ENCODE peak calls at places on chromosome 13, in five cellular contexts. One of them, this sample, is unnamed.

GRCh38 chr13:40814803-40815202 is 25.4 kb downstream of the SLC25A15 start:
- DNase-seq in left ventricle myocardium inferior: no peak
- DNase-seq in epithelial cell of esophagus: no peak
- DNase-seq in fibroblast of mammary gland: peak
- DNase-seq in GM06990: no peak
- DNase-seq in this sample: no peak

GRCh38 chr13:106048386-106048785 is 487.1 kb downstream of the EFNB2 start:
- DNase-seq in left ventricle myocardium inferior: no peak
- DNase-seq in epithelial cell of esophagus: no peak
- DNase-seq in fibroblast of mammary gland: no peak
- DNase-seq in GM06990: no peak
- DNase-seq in this sample: no peak

GRCh38 chr13:111344471-111345191 is 24.2 kb downstream of the TEX29 start:
- DNase-seq in left ventricle myocardium inferior: no peak
- DNase-seq in epithelial cell of esophagus: peak
- DNase-seq in fibroblast of mammary gland: peak
- DNase-seq in GM06990: no peak
- DNase-seq in this sample: no peak

GRCh38 chr13:90552702-90553101 is 794.8 kb upstream of the MIR17HG start:
- DNase-seq in left ventricle myocardium inferior: no peak
- DNase-seq in epithelial cell of esophagus: peak
- DNase-seq in fibroblast of mammary gland: no peak
- DNase-seq in GM06990: no peak
- DNase-seq in this sample: no peak

GRCh38 chr13:32056316-32056715 is 24.7 kb downstream of the FRY start:
- DNase-seq in left ventricle myocardium inferior: no peak
- DNase-seq in epithelial cell of esophagus: no peak
- DNase-seq in fibroblast of mammary gland: no peak
- DNase-seq in GM06990: no peak
- DNase-seq in this sample: no peak

GRCh38 chr13:109345433-109345941 is 440.9 kb downstream of the IRS2 start:
- DNase-seq in left ventricle myocardium inferior: no peak
- DNase-seq in epithelial cell of esophagus: peak
- DNase-seq in fibroblast of mammary gland: peak
- DNase-seq in GM06990: no peak
- DNase-seq in this sample: no peak

GRCh38 chr13:111336666-111337065 is 16.2 kb downstream of the TEX29 start:
- DNase-seq in left ventricle myocardium inferior: no peak
- DNase-seq in epithelial cell of esophagus: no peak
- DNase-seq in fibroblast of mammary gland: peak
- DNase-seq in GM06990: no peak
- DNase-seq in this sample: no peak

GRCh38 chr13:84136582-84136981 is 254.3 kb upstream of the SLITRK1 start:
- DNase-seq in left ventricle myocardium inferior: no peak
- DNase-seq in epithelial cell of esophagus: no peak
- DNase-seq in fibroblast of mammary gland: no peak
- DNase-seq in GM06990: no peak
- DNase-seq in this sample: no peak

GRCh38 chr13:108525867-108526266 is 103.5 kb upstream of the MYO16 start:
- DNase-seq in left ventricle myocardium inferior: no peak
- DNase-seq in epithelial cell of esophagus: no peak
- DNase-seq in fibroblast of mammary gland: no peak
- DNase-seq in GM06990: no peak
- DNase-seq in this sample: no peak

GRCh38 chr13:40470665-40471064 is 195.8 kb downstream of the FOXO1 start:
- DNase-seq in left ventricle myocardium inferior: no peak
- DNase-seq in epithelial cell of esophagus: no peak
- DNase-seq in fibroblast of mammary gland: peak
- DNase-seq in GM06990: no peak
- DNase-seq in this sample: no peak

GRCh38 chr13:84263354-84264069 is 381.2 kb upstream of the SLITRK1 start:
- DNase-seq in left ventricle myocardium inferior: no peak
- DNase-seq in epithelial cell of esophagus: peak
- DNase-seq in fibroblast of mammary gland: no peak
- DNase-seq in GM06990: no peak
- DNase-seq in this sample: no peak

GRCh38 chr13:30847697-30848307 is 58.3 kb upstream of the MEDAG start:
- DNase-seq in left ventricle myocardium inferior: no peak
- DNase-seq in epithelial cell of esophagus: peak
- DNase-seq in fibroblast of mammary gland: peak
- DNase-seq in GM06990: no peak
- DNase-seq in this sample: no peak

GRCh38 chr13:67408823-67409222 is 178.7 kb upstream of the PCDH9 start:
- DNase-seq in left ventricle myocardium inferior: no peak
- DNase-seq in epithelial cell of esophagus: peak
- DNase-seq in fibroblast of mammary gland: peak
- DNase-seq in GM06990: no peak
- DNase-seq in this sample: no peak

GRCh38 chr13:50386527-50387123 is 371.4 kb downstream of the KCNRG start:
- DNase-seq in left ventricle myocardium inferior: peak
- DNase-seq in epithelial cell of esophagus: no peak
- DNase-seq in fibroblast of mammary gland: peak
- DNase-seq in GM06990: no peak
- DNase-seq in this sample: no peak

GRCh38 chr13:66950666-66951065 is 279.5 kb downstream of the PCDH9 start:
- DNase-seq in left ventricle myocardium inferior: no peak
- DNase-seq in epithelial cell of esophagus: no peak
- DNase-seq in fibroblast of mammary gland: no peak
- DNase-seq in GM06990: no peak
- DNase-seq in this sample: no peak

GRCh38 chr13:36166051-36166450 is 34.9 kb upstream of the DCLK1 start:
- DNase-seq in left ventricle myocardium inferior: no peak
- DNase-seq in epithelial cell of esophagus: no peak
- DNase-seq in fibroblast of mammary gland: peak
- DNase-seq in GM06990: no peak
- DNase-seq in this sample: no peak

GRCh38 chr13:33101835-33102234 is 85.6 kb downstream of the KL start:
- DNase-seq in left ventricle myocardium inferior: no peak
- DNase-seq in epithelial cell of esophagus: no peak
- DNase-seq in fibroblast of mammary gland: no peak
- DNase-seq in GM06990: no peak
- DNase-seq in this sample: no peak

GRCh38 chr13:97119899-97120745 is 102.0 kb upstream of the MBNL2 start:
- DNase-seq in left ventricle myocardium inferior: no peak
- DNase-seq in epithelial cell of esophagus: peak
- DNase-seq in fibroblast of mammary gland: peak
- DNase-seq in GM06990: no peak
- DNase-seq in this sample: no peak

GRCh38 chr13:62309904-62310303 is 894.3 kb upstream of the PCDH20 start:
- DNase-seq in left ventricle myocardium inferior: no peak
- DNase-seq in epithelial cell of esophagus: no peak
- DNase-seq in fibroblast of mammary gland: no peak
- DNase-seq in GM06990: no peak
- DNase-seq in this sample: no peak

GRCh38 chr13:39106216-39106995 is 68.2 kb downstream of the NHLRC3 start:
- DNase-seq in left ventricle myocardium inferior: no peak
- DNase-seq in epithelial cell of esophagus: no peak
- DNase-seq in fibroblast of mammary gland: no peak
- DNase-seq in GM06990: no peak
- DNase-seq in this sample: no peak

GRCh38 chr13:106029901-106030300 is 505.6 kb downstream of the EFNB2 start:
- DNase-seq in left ventricle myocardium inferior: no peak
- DNase-seq in epithelial cell of esophagus: no peak
- DNase-seq in fibroblast of mammary gland: no peak
- DNase-seq in GM06990: no peak
- DNase-seq in this sample: no peak

GRCh38 chr13:102198418-102199322 is 203.2 kb downstream of the FGF14 start:
- DNase-seq in left ventricle myocardium inferior: no peak
- DNase-seq in epithelial cell of esophagus: peak
- DNase-seq in fibroblast of mammary gland: peak
- DNase-seq in GM06990: no peak
- DNase-seq in this sample: no peak

GRCh38 chr13:51683537-51684050 is 99.3 kb downstream of the WDFY2 start:
- DNase-seq in left ventricle myocardium inferior: no peak
- DNase-seq in epithelial cell of esophagus: no peak
- DNase-seq in fibroblast of mammary gland: no peak
- DNase-seq in GM06990: no peak
- DNase-seq in this sample: no peak

GRCh38 chr13:104389722-104390121 is 1323.5 kb upstream of the SLC10A2 start:
- DNase-seq in left ventricle myocardium inferior: no peak
- DNase-seq in epithelial cell of esophagus: no peak
- DNase-seq in fibroblast of mammary gland: peak
- DNase-seq in GM06990: no peak
- DNase-seq in this sample: no peak

GRCh38 chr13:50742353-50742752 is 101.1 kb downstream of the DLEU7 start:
- DNase-seq in left ventricle myocardium inferior: no peak
- DNase-seq in epithelial cell of esophagus: no peak
- DNase-seq in fibroblast of mammary gland: no peak
- DNase-seq in GM06990: no peak
- DNase-seq in this sample: no peak

GRCh38 chr13:21015284-21015683 is 46.1 kb downstream of the LATS2 start:
- DNase-seq in left ventricle myocardium inferior: no peak
- DNase-seq in epithelial cell of esophagus: no peak
- DNase-seq in fibroblast of mammary gland: peak
- DNase-seq in GM06990: no peak
- DNase-seq in this sample: no peak

GRCh38 chr13:78413887-78414553 is 189.3 kb downstream of the POU4F1 start:
- DNase-seq in left ventricle myocardium inferior: no peak
- DNase-seq in epithelial cell of esophagus: no peak
- DNase-seq in fibroblast of mammary gland: no peak
- DNase-seq in GM06990: no peak
- DNase-seq in this sample: no peak

GRCh38 chr13:95552539-95553270 is at the start of gene CLDN10:
- DNase-seq in left ventricle myocardium inferior: no peak
- DNase-seq in epithelial cell of esophagus: no peak
- DNase-seq in fibroblast of mammary gland: no peak
- DNase-seq in GM06990: no peak
- DNase-seq in this sample: no peak

GRCh38 chr13:107867701-107868661 is 347.4 kb downstream of the LIG4 start:
- DNase-seq in left ventricle myocardium inferior: no peak
- DNase-seq in epithelial cell of esophagus: peak
- DNase-seq in fibroblast of mammary gland: peak
- DNase-seq in GM06990: no peak
- DNase-seq in this sample: no peak

GRCh38 chr13:49097374-49097773 is 121.7 kb downstream of the FNDC3A start:
- DNase-seq in left ventricle myocardium inferior: no peak
- DNase-seq in epithelial cell of esophagus: peak
- DNase-seq in fibroblast of mammary gland: peak
- DNase-seq in GM06990: no peak
- DNase-seq in this sample: no peak

GRCh38 chr13:49100637-49101570 is 119.2 kb upstream of the MLNR start:
- DNase-seq in left ventricle myocardium inferior: no peak
- DNase-seq in epithelial cell of esophagus: no peak
- DNase-seq in fibroblast of mammary gland: no peak
- DNase-seq in GM06990: no peak
- DNase-seq in this sample: no peak

GRCh38 chr13:49098198-49098597 is 121.9 kb upstream of the MLNR start:
- DNase-seq in left ventricle myocardium inferior: no peak
- DNase-seq in epithelial cell of esophagus: peak
- DNase-seq in fibroblast of mammary gland: peak
- DNase-seq in GM06990: no peak
- DNase-seq in this sample: no peak

GRCh38 chr13:49099513-49099877 is 120.6 kb upstream of the MLNR start:
- DNase-seq in left ventricle myocardium inferior: no peak
- DNase-seq in epithelial cell of esophagus: no peak
- DNase-seq in fibroblast of mammary gland: no peak
- DNase-seq in GM06990: no peak
- DNase-seq in this sample: no peak

GRCh38 chr13:49098771-49099512 is 121.2 kb upstream of the MLNR start:
- DNase-seq in left ventricle myocardium inferior: no peak
- DNase-seq in epithelial cell of esophagus: peak
- DNase-seq in fibroblast of mammary gland: peak
- DNase-seq in GM06990: peak
- DNase-seq in this sample: no peak
- TF ChIP-seq CTCF in left ventricle myocardium inferior: peak
- TF ChIP-seq CTCF in epithelial cell of esophagus: peak
- TF ChIP-seq CTCF in fibroblast of mammary gland: peak
- TF ChIP-seq CTCF in GM06990: peak
- TF ChIP-seq CTCF in this sample: no peak

GRCh38 chr13:45718063-45718462 is 15.9 kb downstream of the CBY2 start:
- DNase-seq in left ventricle myocardium inferior: no peak
- DNase-seq in epithelial cell of esophagus: peak
- DNase-seq in fibroblast of mammary gland: peak
- DNase-seq in GM06990: no peak
- DNase-seq in this sample: no peak
- TF ChIP-seq CTCF in left ventricle myocardium inferior: peak
- TF ChIP-seq CTCF in epithelial cell of esophagus: peak
- TF ChIP-seq CTCF in fibroblast of mammary gland: peak
- TF ChIP-seq CTCF in GM06990: peak
- TF ChIP-seq CTCF in this sample: no peak

DNA sequence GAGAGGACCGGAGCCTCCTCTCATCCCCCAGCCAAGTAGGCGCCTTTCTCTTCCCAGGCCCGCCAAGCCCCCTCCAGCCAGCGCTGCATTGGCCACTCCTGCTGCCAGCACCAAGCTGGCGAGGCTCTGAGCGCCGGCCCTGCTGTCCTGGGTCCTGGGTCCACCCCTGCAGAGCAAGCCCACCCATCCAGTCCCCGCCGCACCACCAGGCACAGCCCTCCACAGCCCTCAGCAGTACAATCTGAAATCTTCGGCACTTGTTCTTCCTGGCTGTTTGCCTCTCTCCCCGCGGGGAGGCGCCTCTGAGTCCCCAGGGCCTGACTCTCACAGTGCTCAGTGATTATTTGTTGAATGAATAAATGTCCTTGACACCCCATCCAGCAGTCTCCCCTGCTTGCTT is 236.4 kb upstream of the SGCG start:
- DNase-seq in left ventricle myocardium inferior: no peak
- DNase-seq in epithelial cell of esophagus: no peak
- DNase-seq in fibroblast of mammary gland: no peak
- DNase-seq in GM06990: no peak
- DNase-seq in this sample: no peak
- TF ChIP-seq CTCF in left ventricle myocardium inferior: no peak
- TF ChIP-seq CTCF in epithelial cell of esophagus: no peak
- TF ChIP-seq CTCF in fibroblast of mammary gland: no peak
- TF ChIP-seq CTCF in GM06990: peak
- TF ChIP-seq CTCF in this sample: no peak

GRCh38 chr13:77362166-77362565 is 35.3 kb upstream of the MYCBP2 start:
- DNase-seq in left ventricle myocardium inferior: no peak
- DNase-seq in epithelial cell of esophagus: no peak
- DNase-seq in fibroblast of mammary gland: no peak
- DNase-seq in GM06990: no peak
- DNase-seq in this sample: no peak

GRCh38 chr13:77356155-77356554 is 29.3 kb upstream of the MYCBP2 start:
- DNase-seq in left ventricle myocardium inferior: no peak
- DNase-seq in epithelial cell of esophagus: no peak
- DNase-seq in fibroblast of mammary gland: no peak
- DNase-seq in GM06990: no peak
- DNase-seq in this sample: no peak

GRCh38 chr13:77359171-77359570 is 32.3 kb upstream of the MYCBP2 start:
- DNase-seq in left ventricle myocardium inferior: no peak
- DNase-seq in epithelial cell of esophagus: peak
- DNase-seq in fibroblast of mammary gland: no peak
- DNase-seq in GM06990: no peak
- DNase-seq in this sample: no peak

GRCh38 chr13:77358001-77358400 is 31.1 kb upstream of the MYCBP2 start:
- DNase-seq in left ventricle myocardium inferior: no peak
- DNase-seq in epithelial cell of esophagus: no peak
- DNase-seq in fibroblast of mammary gland: no peak
- DNase-seq in GM06990: no peak
- DNase-seq in this sample: no peak

DNA sequence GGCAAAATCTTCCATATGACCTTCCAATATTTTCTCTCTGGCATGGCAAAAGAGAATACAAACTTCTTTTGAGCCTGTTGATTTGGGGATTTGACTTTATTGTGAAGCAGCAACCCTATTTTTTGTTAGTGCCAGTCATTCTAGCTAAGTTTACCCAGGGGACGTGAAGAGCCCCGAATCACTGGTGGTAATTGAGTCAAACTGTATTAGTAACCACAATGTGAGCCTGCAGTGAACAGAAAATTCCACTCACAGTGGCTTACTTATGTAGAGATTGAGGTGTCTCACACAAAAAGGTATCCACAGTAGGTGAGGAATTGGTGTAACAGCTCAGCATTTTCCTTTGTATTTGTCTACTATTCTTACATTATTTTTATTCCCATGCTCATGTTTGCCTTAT is 33.1 kb upstream of the MYCBP2 start:
- DNase-seq in left ventricle myocardium inferior: no peak
- DNase-seq in epithelial cell of esophagus: no peak
- DNase-seq in fibroblast of mammary gland: no peak
- DNase-seq in GM06990: no peak
- DNase-seq in this sample: no peak
- TF ChIP-seq CTCF in left ventricle myocardium inferior: no peak
- TF ChIP-seq CTCF in epithelial cell of esophagus: no peak
- TF ChIP-seq CTCF in fibroblast of mammary gland: no peak
- TF ChIP-seq CTCF in GM06990: no peak
- TF ChIP-seq CTCF in this sample: no peak